ENCODE peak calls at places on chromosome 1, in four cellular contexts. X is naive thymus-derived CD4-positive, alpha-beta T cell; M is neuronal stem cell; C is GM23248. V is an unnamed sample. For H3K4me1, the result is how much of the 10 kb centered on the place peaks cover.

GRCh38 chr1:184030433-184031126 is 6.9 kb downstream of the COLGALT2 start:
- DNase-seq in M (no peak), C (peak), X (no peak), V (no peak)

GRCh38 chr1:180636138-180636537 is 4.3 kb downstream of the XPR1 start:
- DNase-seq in C (no peak), M (no peak), X (no peak), V (no peak)

GRCh38 chr1:205604825-205605544 is 26.8 kb downstream of the ELK4 start:
- DNase-seq in C (no peak), M (no peak), X (no peak), V (no peak)

GRCh38 chr1:182301467-182302198 is 90.0 kb downstream of the GLUL start:
- DNase-seq in C (peak), M (no peak), X (no peak), V (peak)

GRCh38 chr1:6582370-6582769 is 2.6 kb downstream of the ZBTB48 start:
- DNase-seq in X (no peak), M (no peak), C (no peak), V (no peak)

GRCh38 chr1:206742702-206743383 is 27.7 kb upstream of the IL19 start:
- DNase-seq in X (no peak), C (no peak), M (no peak), V (no peak)

GRCh38 chr1:243548516-243548915 is 292.7 kb downstream of the SDCCAG8 start:
- DNase-seq in X (no peak), C (no peak), M (no peak), V (no peak)

GRCh38 chr1:164804366-164804765 is 245.4 kb downstream of the PBX1 start:
- DNase-seq in X (no peak), M (no peak), C (peak), V (no peak)

GRCh38 chr1:236147521-236148470 is 5.5 kb downstream of the GPR137B start:
- DNase-seq in M (no peak), X (no peak), C (no peak), V (no peak)

GRCh38 chr1:152873495-152873894 is 4.6 kb upstream of the SMCP start:
- DNase-seq in C (peak), M (no peak), X (no peak), V (no peak)

GRCh38 chr1:208534604-208534907 is 290.4 kb upstream of the PLXNA2 start:
- DNase-seq in M (no peak), C (no peak), X (no peak), V (no peak)

GRCh38 chr1:8625981-8626898 is 191.2 kb downstream of the RERE start:
- DNase-seq in X (no peak), M (no peak), C (peak), V (no peak)

GRCh38 chr1:247335871-247336270 is 4.2 kb upstream of the ZNF496 start:
- DNase-seq in M (no peak), C (no peak), X (no peak), V (no peak)

GRCh38 chr1:25534389-25534788 is 9.0 kb upstream of the LDLRAP1 start:
- DNase-seq in M (no peak), X (no peak), C (no peak), V (no peak)

GRCh38 chr1:94240822-94241221 is 3.4 kb upstream of the ARHGAP29 start:
- DNase-seq in X (no peak), M (peak), C (no peak), V (no peak)

GRCh38 chr1:106037526-106037925 is 1018.9 kb upstream of the PRMT6 start:
- DNase-seq in M (no peak), X (no peak), C (no peak), V (no peak)

GRCh38 chr1:151807131-151807530 is 1.9 kb upstream of the LINGO4 start:
- DNase-seq in X (no peak), C (no peak), M (no peak), V (no peak)

GRCh38 chr1:41842282-41842681 is 76.4 kb downstream of the HIVEP3 start:
- DNase-seq in C (no peak), M (no peak), X (no peak), V (no peak)

GRCh38 chr1:228361314-228362140 is 45.1 kb downstream of the TRIM11 start:
- DNase-seq in C (no peak), X (no peak), M (no peak), V (peak)

GRCh38 chr1:211517006-211517405 is 25.0 kb upstream of the RD3 start:
- DNase-seq in C (no peak), X (no peak), M (no peak), V (no peak)

GRCh38 chr1:202023033-202023433 is 12.6 kb downstream of the ELF3 start:
- DNase-seq in M (no peak), X (no peak), C (no peak), V (no peak)

GRCh38 chr1:25031601-25031965 is 101.5 kb upstream of the RUNX3 start:
- DNase-seq in M (no peak), C (no peak), X (no peak), V (no peak)

GRCh38 chr1:101107496-101108115 is 82.0 kb upstream of the DPH5 start:
- DNase-seq in C (no peak), X (no peak), M (no peak), V (no peak)

GRCh38 chr1:200473698-200474371 is 64.0 kb upstream of the ZNF281 start:
- DNase-seq in X (no peak), M (no peak), C (peak), V (no peak)

GRCh38 chr1:19704247-19705113 is 39.8 kb downstream of the HTR6 start:
- DNase-seq in M (peak), X (peak), C (peak), V (peak)

GRCh38 chr1:167668108-167668507 is 38.1 kb downstream of the RCSD1 start:
- DNase-seq in M (no peak), C (no peak), X (no peak), V (no peak)
- H3K4me1 ChIP-seq in M (under half), C (under half), X (under half), V (half or more)

DNA sequence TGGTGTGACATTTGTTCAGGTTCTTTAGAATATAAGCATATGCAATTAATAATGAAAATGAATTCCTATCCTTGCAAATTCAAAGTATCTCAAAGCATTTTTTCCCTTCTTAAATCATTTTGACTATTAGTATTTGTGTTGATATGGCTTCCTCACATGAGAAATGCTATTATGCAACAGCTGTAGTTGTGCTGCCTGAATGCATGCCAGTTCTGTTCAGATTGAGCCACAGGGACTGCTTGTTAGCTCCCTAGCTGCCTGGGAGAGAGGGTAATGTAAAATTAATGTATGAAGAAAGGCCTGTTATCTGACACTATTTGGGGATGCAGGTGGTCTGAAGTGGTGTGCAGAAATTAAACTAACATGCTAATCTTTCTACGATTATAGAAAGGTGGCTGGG is 45.5 kb downstream of the CACHD1 start:
- DNase-seq in C (peak), M (no peak), X (no peak), V (peak)
- H3K27ac ChIP-seq in C (peak), M (no peak), X (no peak), V (peak)

DNA sequence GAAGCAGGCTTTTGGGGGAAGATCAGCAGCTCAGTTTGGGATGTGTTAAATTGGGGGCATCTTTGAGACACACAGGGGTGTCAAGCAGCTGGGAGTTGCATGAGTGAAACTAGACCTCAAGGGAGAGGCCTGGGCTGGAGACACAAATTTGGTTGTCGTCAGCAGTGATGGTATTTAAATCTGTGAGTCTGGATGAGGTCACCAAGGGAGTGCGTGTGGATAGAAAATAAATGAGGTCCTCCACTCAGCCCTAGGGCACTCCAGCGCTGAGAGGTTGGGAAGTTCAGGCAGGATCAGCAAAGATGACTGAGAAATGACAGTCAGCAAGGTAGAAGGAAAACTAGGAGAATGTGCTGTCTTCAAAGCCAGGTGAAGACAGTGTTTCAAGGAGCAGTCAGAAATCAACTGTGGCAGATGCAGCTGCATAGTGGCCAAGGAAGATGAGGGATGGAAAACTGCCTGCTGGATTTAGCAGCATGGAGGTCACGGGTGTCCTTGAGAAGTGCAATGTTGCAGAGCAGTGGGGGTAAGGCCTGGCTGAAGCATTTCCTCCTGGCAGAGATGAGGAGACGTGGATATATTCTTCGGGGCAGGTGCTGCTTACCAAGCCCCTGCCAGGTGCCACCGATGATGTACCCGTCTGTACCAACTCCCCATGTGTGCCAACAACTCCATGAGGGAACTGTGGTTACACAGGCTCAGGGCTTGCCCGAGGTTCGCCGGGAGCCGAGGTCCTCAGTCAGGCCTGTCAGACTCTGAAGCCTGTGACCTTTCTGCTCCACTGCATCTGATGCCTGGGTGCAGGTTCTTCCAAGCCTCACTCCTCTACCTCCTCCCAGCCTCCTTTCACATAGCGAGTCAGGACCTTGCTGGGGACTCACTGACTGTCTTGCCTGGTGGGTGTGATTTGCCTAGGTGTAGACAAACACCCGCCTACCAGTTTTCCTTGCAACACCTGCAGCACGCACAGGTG is 11.3 kb downstream of the MAP7D1 start:
- DNase-seq in C (peak), X (no peak), M (no peak), V (no peak)
- H3K4me1 ChIP-seq in C (half or more), X (under half), M (under half), V (half or more)

DNA sequence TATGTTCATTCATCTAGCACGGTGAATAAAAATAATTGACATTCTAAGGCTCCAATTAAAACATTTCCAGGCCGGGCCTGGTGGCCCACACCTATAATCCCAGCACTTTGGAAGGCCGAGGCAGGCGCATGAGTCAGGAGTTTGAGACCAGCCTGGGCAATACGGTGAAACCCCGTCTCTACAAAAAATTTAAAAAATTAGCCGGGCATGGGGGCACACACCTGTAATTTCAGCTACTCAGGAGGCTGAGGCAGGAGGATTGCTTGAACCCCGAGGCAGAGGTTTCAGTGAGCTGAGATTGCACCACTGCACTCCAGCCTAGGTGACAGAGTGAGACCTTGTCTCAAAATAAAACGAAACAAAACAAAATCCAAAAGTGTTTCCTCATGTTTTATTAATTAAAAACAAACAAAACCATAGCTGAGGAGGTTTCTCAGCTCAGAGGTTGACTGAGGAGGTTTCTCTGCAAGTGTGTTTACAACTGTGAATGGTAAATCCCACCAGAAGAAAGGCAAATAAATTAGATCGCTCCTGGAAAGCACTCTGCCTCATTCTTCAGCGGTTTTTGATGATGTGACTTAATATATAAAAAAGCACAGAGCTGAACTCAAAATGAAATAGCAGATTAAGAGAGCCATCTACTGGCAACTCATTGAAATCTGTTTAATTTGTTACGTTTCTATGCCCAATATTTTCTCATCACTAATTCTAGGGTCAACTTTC is 37.7 kb upstream of the ATG4C start:
- DNase-seq in X (no peak), C (peak), M (no peak), V (no peak)
- H3K27ac ChIP-seq in X (no peak), C (peak), M (no peak), V (no peak)

GRCh38 chr1:110872366-110872744 is 593 bp upstream of the CD53 start:
- DNase-seq in X (no peak), C (no peak), M (no peak), V (no peak)
- H3K4me1 ChIP-seq in X (under half), C (under half), M (under half), V (under half)

GRCh38 chr1:203058674-203058931 is 27.2 kb downstream of the MYOG start:
- DNase-seq in C (no peak), X (no peak), M (no peak), V (no peak)

GRCh38 chr1:203057831-203058673 is 27.8 kb downstream of the MYOG start:
- DNase-seq in C (peak), X (no peak), M (no peak), V (no peak)

GRCh38 chr1:203055166-203055799 is 29.0 kb downstream of the PPFIA4 start:
- DNase-seq in M (no peak), C (no peak), X (no peak), V (no peak)

GRCh38 chr1:203055983-203056382 is 29.7 kb downstream of the PPFIA4 start:
- DNase-seq in C (no peak), X (no peak), M (no peak), V (no peak)

GRCh38 chr1:203056516-203056915 is 29.3 kb downstream of the MYOG start:
- DNase-seq in X (no peak), M (no peak), C (no peak), V (no peak)
- H3K27ac ChIP-seq in X (no peak), M (no peak), C (no peak), V (no peak)

GRCh38 chr1:28266920-28267322 is 7.6 kb downstream of the SESN2 start:
- DNase-seq in C (no peak), X (no peak), M (no peak), V (no peak)
- H3K4me1 ChIP-seq in C (under half), X (under half), M (under half), V (half or more)

GRCh38 chr1:178354816-178355215 is 141.9 kb downstream of the CLEC20A start:
- DNase-seq in M (no peak), X (no peak), C (no peak), V (no peak)
- H3K27ac ChIP-seq in M (no peak), X (no peak), C (no peak), V (no peak)